ENCODE peak calls at places on chromosomes 6 and 20, in six cellular contexts. One of them, this sample, is unnamed.
A peak's percentile ranks its signal among the peaks of the same experiment; 100 is the strongest.

GRCh38 chr20:61753196-61753942 is 312.3 kb downstream of the TAF4 start:
- DNase-seq in IMR-90: peak; percentile 55
- DNase-seq in H1: no peak
- DNase-seq in mesenchymal stem cell: peak; percentile 86
- DNase-seq in H9: no peak
- DNase-seq in trophoblast cell: peak; percentile 13
- DNase-seq in this sample: no peak

GRCh38 chr20:44785768-44786167 is 24.6 kb downstream of the RIMS4 start:
- DNase-seq in IMR-90: no peak
- DNase-seq in H1: peak; percentile 57
- DNase-seq in mesenchymal stem cell: no peak
- DNase-seq in H9: peak; percentile 87
- DNase-seq in trophoblast cell: no peak
- DNase-seq in this sample: no peak

GRCh38 chr20:41782730-41783406 is 164.7 kb upstream of the CHD6 start:
- DNase-seq in IMR-90: no peak
- DNase-seq in H1: no peak
- DNase-seq in mesenchymal stem cell: no peak
- DNase-seq in H9: no peak
- DNase-seq in trophoblast cell: no peak
- DNase-seq in this sample: no peak

GRCh38 chr6:93073811-93074210 is 345.5 kb downstream of the EPHA7 start:
- DNase-seq in IMR-90: no peak
- DNase-seq in H1: no peak
- DNase-seq in mesenchymal stem cell: no peak
- DNase-seq in H9: no peak
- DNase-seq in trophoblast cell: no peak
- DNase-seq in this sample: no peak

GRCh38 chr20:53413188-53413631 is 180.4 kb downstream of the ZNF217 start:
- DNase-seq in IMR-90: no peak
- DNase-seq in H1: peak; percentile 86
- DNase-seq in mesenchymal stem cell: no peak
- DNase-seq in H9: peak; percentile 94
- DNase-seq in trophoblast cell: peak; percentile 63
- DNase-seq in this sample: peak; percentile 8

GRCh38 chr6:33205172-33206026 is 944 bp downstream of the HSD17B8 start:
- DNase-seq in IMR-90: peak; percentile 64
- DNase-seq in H1: no peak
- DNase-seq in mesenchymal stem cell: peak; percentile 59
- DNase-seq in H9: no peak
- DNase-seq in trophoblast cell: peak; percentile 27
- DNase-seq in this sample: no peak

GRCh38 chr6:44733868-44734267 is 346.4 kb downstream of the CDC5L start:
- DNase-seq in IMR-90: no peak
- DNase-seq in H1: no peak
- DNase-seq in mesenchymal stem cell: no peak
- DNase-seq in H9: no peak
- DNase-seq in trophoblast cell: no peak
- DNase-seq in this sample: no peak

GRCh38 chr20:46093531-46093930 is 3.8 kb upstream of the NCOA5 start:
- DNase-seq in IMR-90: no peak
- DNase-seq in H1: no peak
- DNase-seq in mesenchymal stem cell: no peak
- DNase-seq in H9: no peak
- DNase-seq in trophoblast cell: no peak
- DNase-seq in this sample: no peak

GRCh38 chr6:151440930-151441329 is 11.0 kb downstream of the RMND1 start:
- DNase-seq in IMR-90: peak; percentile 50
- DNase-seq in H1: no peak
- DNase-seq in mesenchymal stem cell: peak; percentile 50
- DNase-seq in H9: no peak
- DNase-seq in trophoblast cell: no peak
- DNase-seq in this sample: no peak

GRCh38 chr6:42300701-42301100 is 83.0 kb upstream of the MRPS10 start:
- DNase-seq in IMR-90: no peak
- DNase-seq in H1: no peak
- DNase-seq in mesenchymal stem cell: no peak
- DNase-seq in H9: no peak
- DNase-seq in trophoblast cell: no peak
- DNase-seq in this sample: no peak

GRCh38 chr6:163404825-163405265 is 9.7 kb upstream of the QKI start:
- DNase-seq in IMR-90: no peak
- DNase-seq in H1: no peak
- DNase-seq in mesenchymal stem cell: peak; percentile 67
- DNase-seq in H9: no peak
- DNase-seq in trophoblast cell: no peak
- DNase-seq in this sample: no peak

GRCh38 chr6:163533443-163533842 is 118.9 kb downstream of the QKI start:
- DNase-seq in IMR-90: peak; percentile 97
- DNase-seq in H1: no peak
- DNase-seq in mesenchymal stem cell: peak; percentile 95
- DNase-seq in H9: no peak
- DNase-seq in trophoblast cell: peak; percentile 51
- DNase-seq in this sample: no peak

GRCh38 chr20:49561256-49561655 is 6.7 kb downstream of the PTGIS start:
- DNase-seq in IMR-90: no peak
- DNase-seq in H1: no peak
- DNase-seq in mesenchymal stem cell: no peak
- DNase-seq in H9: no peak
- DNase-seq in trophoblast cell: no peak
- DNase-seq in this sample: no peak

GRCh38 chr6:31175961-31176360 is 5.5 kb upstream of the POU5F1 start:
- DNase-seq in IMR-90: peak; percentile 69
- DNase-seq in H1: no peak
- DNase-seq in mesenchymal stem cell: no peak
- DNase-seq in H9: no peak
- DNase-seq in trophoblast cell: no peak
- DNase-seq in this sample: no peak

GRCh38 chr6:5103250-5103649 is 18.1 kb downstream of the PPP1R3G start:
- DNase-seq in IMR-90: peak; percentile 58
- DNase-seq in H1: no peak
- DNase-seq in mesenchymal stem cell: no peak
- DNase-seq in H9: no peak
- DNase-seq in trophoblast cell: no peak
- DNase-seq in this sample: no peak

GRCh38 chr20:57392512-57393271 is 1.5 kb downstream of the RBM38 start:
- DNase-seq in IMR-90: no peak
- DNase-seq in H1: no peak
- DNase-seq in mesenchymal stem cell: no peak
- DNase-seq in H9: no peak
- DNase-seq in trophoblast cell: no peak
- DNase-seq in this sample: no peak

GRCh38 chr6:106574729-106575458 is 54.4 kb downstream of the RTN4IP1 start:
- DNase-seq in IMR-90: peak; percentile 70
- DNase-seq in H1: no peak
- DNase-seq in mesenchymal stem cell: peak; percentile 85
- DNase-seq in H9: no peak
- DNase-seq in trophoblast cell: peak; percentile 41
- DNase-seq in this sample: peak; percentile 31

GRCh38 chr6:113634352-113635163 is 222.6 kb upstream of the MARCKS start:
- DNase-seq in IMR-90: peak; percentile 87
- DNase-seq in H1: no peak
- DNase-seq in mesenchymal stem cell: peak; percentile 87
- DNase-seq in H9: no peak
- DNase-seq in trophoblast cell: no peak
- DNase-seq in this sample: no peak

GRCh38 chr20:52379723-52380336 is 188.3 kb upstream of the ZFP64 start:
- DNase-seq in IMR-90: peak; percentile 17
- DNase-seq in H1: peak; percentile 68
- DNase-seq in mesenchymal stem cell: peak; percentile 20
- DNase-seq in H9: no peak
- DNase-seq in trophoblast cell: peak; percentile 27
- DNase-seq in this sample: peak; percentile 14

GRCh38 chr20:3669710-3670367 is 6.6 kb upstream of the GFRA4 start:
- DNase-seq in IMR-90: no peak
- DNase-seq in H1: no peak
- DNase-seq in mesenchymal stem cell: no peak
- DNase-seq in H9: no peak
- DNase-seq in trophoblast cell: no peak
- DNase-seq in this sample: no peak

GRCh38 chr6:14664112-14664592 is 546.6 kb downstream of the CD83 start:
- DNase-seq in IMR-90: peak; percentile 56
- DNase-seq in H1: no peak
- DNase-seq in mesenchymal stem cell: no peak
- DNase-seq in H9: no peak
- DNase-seq in trophoblast cell: no peak
- DNase-seq in this sample: no peak

GRCh38 chr6:157488635-157489226 is 107.7 kb downstream of the ZDHHC14 start:
- DNase-seq in IMR-90: no peak
- DNase-seq in H1: no peak
- DNase-seq in mesenchymal stem cell: no peak
- DNase-seq in H9: no peak
- DNase-seq in trophoblast cell: no peak
- DNase-seq in this sample: no peak

GRCh38 chr6:128259735-128260685 is 260.4 kb downstream of the PTPRK start:
- DNase-seq in IMR-90: no peak
- DNase-seq in H1: no peak
- DNase-seq in mesenchymal stem cell: no peak
- DNase-seq in H9: no peak
- DNase-seq in trophoblast cell: no peak
- DNase-seq in this sample: no peak

GRCh38 chr6:128256100-128256499 is 264.3 kb downstream of the PTPRK start:
- DNase-seq in IMR-90: no peak
- DNase-seq in H1: no peak
- DNase-seq in mesenchymal stem cell: no peak
- DNase-seq in H9: no peak
- DNase-seq in trophoblast cell: no peak
- DNase-seq in this sample: no peak

DNA sequence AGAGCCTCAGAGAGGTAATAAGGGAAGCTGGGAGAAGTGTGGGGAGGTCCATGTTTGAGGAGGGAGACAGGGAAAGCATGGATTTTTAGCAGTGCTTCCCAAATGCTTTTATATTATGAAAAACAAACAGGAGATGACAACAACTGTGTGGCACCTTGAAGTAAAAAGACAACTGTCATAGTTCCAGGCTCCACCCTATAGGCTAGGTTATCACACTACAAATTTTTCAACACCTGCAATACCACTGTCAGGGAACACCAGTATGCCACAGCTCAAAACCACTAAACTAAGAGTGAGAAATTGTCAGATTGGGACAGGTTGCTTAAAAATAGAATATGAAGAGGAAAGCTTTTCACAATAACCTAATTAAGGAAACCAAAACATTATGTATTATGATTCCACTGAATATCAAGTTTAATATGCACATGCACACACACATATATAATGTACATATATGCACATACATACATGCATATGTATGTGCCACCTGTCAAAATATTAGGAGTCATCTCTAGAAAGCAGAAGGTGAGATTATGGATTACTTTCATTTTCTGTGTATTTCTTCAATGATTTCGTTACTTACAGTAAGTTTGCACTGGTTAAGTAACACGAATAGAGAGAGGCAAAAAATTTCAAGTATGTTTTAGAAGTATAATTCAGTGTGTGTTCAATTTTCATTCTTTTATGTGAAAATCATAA is 261.2 kb downstream of the PTPRK start:
- DNase-seq in IMR-90: no peak
- DNase-seq in H1: no peak
- DNase-seq in mesenchymal stem cell: no peak
- DNase-seq in H9: no peak
- DNase-seq in trophoblast cell: no peak
- DNase-seq in this sample: no peak
- H3K9ac ChIP-seq in IMR-90: no peak overlapping the region
- H3K9ac ChIP-seq in H1: no peak overlapping the region
- H3K9ac ChIP-seq in mesenchymal stem cell: peak overlapping the region; percentile 89
- H3K9ac ChIP-seq in H9: no peak overlapping the region
- H3K9ac ChIP-seq in trophoblast cell: no peak overlapping the region
- H3K9ac ChIP-seq in this sample: no peak overlapping the region

GRCh38 chr6:87728706-87729105 is 26.7 kb upstream of the AKIRIN2 start:
- DNase-seq in IMR-90: no peak
- DNase-seq in H1: no peak
- DNase-seq in mesenchymal stem cell: no peak
- DNase-seq in H9: no peak
- DNase-seq in trophoblast cell: no peak
- DNase-seq in this sample: no peak
- H3K4me2 ChIP-seq in IMR-90: no peak overlapping the region
- H3K4me2 ChIP-seq in H1: no peak overlapping the region
- H3K4me2 ChIP-seq in mesenchymal stem cell: no peak overlapping the region
- H3K4me2 ChIP-seq in H9: no peak overlapping the region
- H3K4me2 ChIP-seq in trophoblast cell: no peak overlapping the region
- H3K4me2 ChIP-seq in this sample: no peak overlapping the region

DNA sequence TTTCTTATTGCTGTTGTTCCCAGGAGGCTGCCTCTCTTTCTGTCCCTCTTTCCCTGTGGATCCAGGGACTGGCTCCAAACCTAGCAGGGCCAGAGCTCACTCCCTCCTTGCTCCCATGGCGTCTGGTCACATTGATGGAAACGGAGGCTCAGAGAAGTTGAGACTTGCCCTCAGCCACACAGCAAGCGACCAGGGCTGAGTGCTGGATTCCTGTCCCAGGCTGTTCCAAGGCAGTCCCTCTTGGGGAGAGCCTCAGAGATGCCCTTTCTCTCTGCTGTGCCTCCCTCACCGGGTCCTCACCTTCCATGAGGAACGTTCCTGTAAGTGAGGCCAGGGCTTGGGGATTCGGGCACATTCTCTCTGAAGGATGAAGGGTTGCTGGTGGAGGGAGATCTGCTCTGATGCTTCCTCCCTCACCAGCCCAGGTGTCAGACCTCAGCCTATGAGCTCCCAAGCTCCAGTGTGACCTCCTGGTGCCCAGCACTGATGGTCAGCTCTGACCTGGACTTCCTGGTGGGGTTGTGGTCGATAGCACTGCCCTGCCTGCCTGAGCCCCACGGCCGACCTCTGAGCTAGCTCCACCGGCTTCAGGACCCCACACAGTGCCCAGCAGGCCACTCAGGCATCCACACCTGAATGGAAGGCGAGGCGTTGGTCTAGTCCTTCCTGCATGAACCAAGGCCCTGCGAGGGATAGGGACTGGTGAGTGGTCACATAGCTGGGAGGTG is 26.8 kb downstream of the SUN5 start:
- DNase-seq in IMR-90: no peak
- DNase-seq in H1: no peak
- DNase-seq in mesenchymal stem cell: no peak
- DNase-seq in H9: no peak
- DNase-seq in trophoblast cell: no peak
- DNase-seq in this sample: no peak
- H2AK5ac ChIP-seq in IMR-90: no peak overlapping the region
- H2AK5ac ChIP-seq in H1: no peak overlapping the region
- H2AK5ac ChIP-seq in mesenchymal stem cell: no peak overlapping the region
- H2AK5ac ChIP-seq in H9: no peak overlapping the region
- H2AK5ac ChIP-seq in trophoblast cell: no peak overlapping the region
- H2AK5ac ChIP-seq in this sample: peak overlapping the region; percentile 86

GRCh38 chr6:25027221-25027916 is 91.6 kb upstream of the RIPOR2 start:
- DNase-seq in IMR-90: no peak
- DNase-seq in H1: no peak
- DNase-seq in mesenchymal stem cell: no peak
- DNase-seq in H9: peak; percentile 69
- DNase-seq in trophoblast cell: no peak
- DNase-seq in this sample: no peak

GRCh38 chr6:25026723-25027122 is 91.0 kb upstream of the RIPOR2 start:
- DNase-seq in IMR-90: no peak
- DNase-seq in H1: no peak
- DNase-seq in mesenchymal stem cell: no peak
- DNase-seq in H9: no peak
- DNase-seq in trophoblast cell: no peak
- DNase-seq in this sample: no peak

GRCh38 chr6:25025248-25025918 is 89.6 kb upstream of the RIPOR2 start:
- DNase-seq in IMR-90: no peak
- DNase-seq in H1: no peak
- DNase-seq in mesenchymal stem cell: no peak
- DNase-seq in H9: no peak
- DNase-seq in trophoblast cell: no peak
- DNase-seq in this sample: no peak

GRCh38 chr6:25025919-25026301 is 90.2 kb upstream of the RIPOR2 start:
- DNase-seq in IMR-90: peak; percentile 22
- DNase-seq in H1: no peak
- DNase-seq in mesenchymal stem cell: no peak
- DNase-seq in H9: no peak
- DNase-seq in trophoblast cell: no peak
- DNase-seq in this sample: no peak

GRCh38 chr6:25028346-25028745 is 92.6 kb upstream of the RIPOR2 start:
- DNase-seq in IMR-90: no peak
- DNase-seq in H1: no peak
- DNase-seq in mesenchymal stem cell: no peak
- DNase-seq in H9: no peak
- DNase-seq in trophoblast cell: no peak
- DNase-seq in this sample: no peak
- H3K9ac ChIP-seq in IMR-90: no peak overlapping the region
- H3K9ac ChIP-seq in H1: no peak overlapping the region
- H3K9ac ChIP-seq in mesenchymal stem cell: no peak overlapping the region
- H3K9ac ChIP-seq in H9: no peak overlapping the region
- H3K9ac ChIP-seq in trophoblast cell: no peak overlapping the region
- H3K9ac ChIP-seq in this sample: no peak overlapping the region